ENCODE peak calls at places on chromosomes 6 and 20, in seven cellular contexts. V, H, K, L, B, S and M are unnamed samples.

GRCh38 chr6:32852018-32852843 is 1.3 kb downstream of the TAP1 start:
- DNase-seq in K (peak; percentile 55), L (no peak), H (peak; percentile 89), V (peak; percentile 40), B (no peak), S (no peak), M (peak; percentile 15)

GRCh38 chr20:50625986-50626677 is 65.2 kb downstream of the RIPOR3 start:
- DNase-seq in B (no peak), H (no peak), L (no peak), K (peak; percentile 66), S (peak; percentile 67), V (peak; percentile 73), M (peak; percentile 45)

GRCh38 chr6:168134399-168135201 is 55.6 kb upstream of the FRMD1 start:
- DNase-seq in B (no peak), K (no peak), S (no peak), V (no peak), L (no peak), H (peak; percentile 60), M (no peak)

GRCh38 chr6:34575326-34575725 is 19.2 kb upstream of the SPDEF start:
- DNase-seq in S (no peak), V (no peak), H (no peak), B (no peak), K (no peak), L (no peak), M (no peak)

GRCh38 chr6:137231895-137232294 is 12.7 kb upstream of the IFNGR1 start:
- DNase-seq in L (no peak), B (no peak), V (no peak), K (no peak), H (no peak), S (no peak), M (no peak)

GRCh38 chr6:31822038-31822821 is 5.3 kb upstream of the HSPA1B start:
- DNase-seq in S (peak; percentile 91), B (peak; percentile 85), V (peak; percentile 90), K (peak; percentile 94), H (peak; percentile 87), L (no peak), M (peak; percentile 94)

GRCh38 chr20:50904067-50904570 is 27.1 kb downstream of the ADNP start:
- DNase-seq in B (no peak), S (no peak), V (no peak), L (no peak), H (no peak), K (no peak), M (no peak)

GRCh38 chr6:165615629-165616028 is 47.4 kb downstream of the PDE10A start:
- DNase-seq in V (no peak), B (no peak), H (no peak), K (peak; percentile 21), L (no peak), S (peak; percentile 95), M (no peak)

GRCh38 chr6:20817806-20818320 is 283.6 kb downstream of the CDKAL1 start:
- DNase-seq in L (no peak), K (no peak), S (peak; percentile 33), V (no peak), H (no peak), B (no peak), M (peak; percentile 34)

DNA sequence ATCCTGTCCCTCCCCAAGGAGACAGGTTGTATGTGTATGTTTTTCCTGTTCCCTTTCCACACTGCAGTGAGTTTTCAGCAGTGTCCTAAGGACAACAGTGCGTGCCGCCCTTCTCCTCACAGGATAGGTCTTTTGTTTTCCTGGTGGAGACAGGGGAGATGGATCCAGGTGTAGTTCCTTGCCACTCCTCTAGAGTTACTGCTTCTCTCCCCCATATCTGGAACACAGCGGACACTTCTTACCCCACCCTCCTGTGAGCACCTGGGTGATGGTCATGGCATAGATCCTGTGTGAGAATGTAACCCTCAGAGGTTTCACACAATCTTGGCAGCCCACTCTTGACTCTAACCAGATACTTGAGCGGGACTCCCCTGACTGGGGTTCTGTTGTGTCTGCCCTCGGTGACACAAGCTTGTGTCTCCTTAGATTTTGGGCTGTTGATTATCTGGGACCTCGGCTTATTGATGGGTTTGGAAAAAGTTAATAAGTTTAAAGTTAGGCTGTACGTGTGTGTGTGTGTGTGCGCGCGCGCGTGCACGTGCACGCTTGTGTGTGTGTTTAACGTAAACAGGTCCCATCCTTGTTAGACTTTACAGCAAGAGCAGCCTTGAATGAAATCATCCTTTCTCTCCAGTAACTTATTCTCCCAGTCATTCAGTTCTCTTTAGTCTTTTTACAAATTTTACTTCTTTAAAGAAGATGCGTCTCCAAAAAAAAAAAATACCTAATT is 131.3 kb upstream of the EDN1 start:
- DNase-seq in H (no peak), V (no peak), B (no peak), S (no peak), K (no peak), L (no peak), M (no peak)
- TF ChIP-seq CTCF in H (no peak), V (no peak), B (no peak), S (no peak), K (no peak), L (no peak), M (peak; percentile 23)

GRCh38 chr20:54668271-54669053 is 193.1 kb downstream of the DOK5 start:
- DNase-seq in H (no peak), S (peak; percentile 37), L (no peak), B (no peak), V (no peak), K (no peak), M (peak; percentile 32)
- TF ChIP-seq CTCF in H (peak; percentile 69), S (peak; percentile 78), L (peak; percentile 83), B (no peak), V (no peak), K (no peak), M (peak; percentile 54)

GRCh38 chr6:48912503-48912902 is 550.5 kb downstream of the MMUT start:
- DNase-seq in K (no peak), B (no peak), S (no peak), H (no peak), L (no peak), V (no peak), M (no peak)

GRCh38 chr6:48916523-48917050 is 546.5 kb downstream of the MMUT start:
- DNase-seq in L (no peak), V (no peak), B (no peak), H (no peak), K (no peak), S (no peak), M (no peak)

GRCh38 chr6:48917233-48917632 is 545.8 kb downstream of the MMUT start:
- DNase-seq in H (no peak), K (no peak), B (no peak), L (no peak), S (no peak), V (no peak), M (no peak)

GRCh38 chr6:48919555-48919954 is 543.5 kb downstream of the MMUT start:
- DNase-seq in S (no peak), B (no peak), L (no peak), H (no peak), K (no peak), V (no peak), M (no peak)

GRCh38 chr6:48915591-48915990 is 547.5 kb downstream of the MMUT start:
- DNase-seq in S (no peak), L (no peak), V (no peak), H (no peak), K (no peak), B (no peak), M (no peak)
- TF ChIP-seq CTCF in S (peak; percentile 17), L (no peak), V (no peak), H (no peak), K (no peak), B (no peak), M (no peak)

GRCh38 chr6:53630533-53631269 is 34.9 kb downstream of the KLHL31 start:
- DNase-seq in S (no peak), B (no peak), K (no peak), V (no peak), L (no peak), H (no peak), M (no peak)

GRCh38 chr6:53628354-53629119 is 37.0 kb downstream of the KLHL31 start:
- DNase-seq in H (no peak), S (peak; percentile 44), L (no peak), V (no peak), B (no peak), K (peak; percentile 73), M (peak; percentile 91)

GRCh38 chr6:53627391-53628218 is 38.0 kb downstream of the KLHL31 start:
- DNase-seq in H (no peak), S (no peak), V (no peak), L (no peak), K (no peak), B (no peak), M (peak; percentile 66)

GRCh38 chr6:53629120-53629477 is 36.5 kb downstream of the KLHL31 start:
- DNase-seq in B (no peak), H (no peak), S (no peak), V (no peak), L (no peak), K (peak; percentile 36), M (no peak)

DNA sequence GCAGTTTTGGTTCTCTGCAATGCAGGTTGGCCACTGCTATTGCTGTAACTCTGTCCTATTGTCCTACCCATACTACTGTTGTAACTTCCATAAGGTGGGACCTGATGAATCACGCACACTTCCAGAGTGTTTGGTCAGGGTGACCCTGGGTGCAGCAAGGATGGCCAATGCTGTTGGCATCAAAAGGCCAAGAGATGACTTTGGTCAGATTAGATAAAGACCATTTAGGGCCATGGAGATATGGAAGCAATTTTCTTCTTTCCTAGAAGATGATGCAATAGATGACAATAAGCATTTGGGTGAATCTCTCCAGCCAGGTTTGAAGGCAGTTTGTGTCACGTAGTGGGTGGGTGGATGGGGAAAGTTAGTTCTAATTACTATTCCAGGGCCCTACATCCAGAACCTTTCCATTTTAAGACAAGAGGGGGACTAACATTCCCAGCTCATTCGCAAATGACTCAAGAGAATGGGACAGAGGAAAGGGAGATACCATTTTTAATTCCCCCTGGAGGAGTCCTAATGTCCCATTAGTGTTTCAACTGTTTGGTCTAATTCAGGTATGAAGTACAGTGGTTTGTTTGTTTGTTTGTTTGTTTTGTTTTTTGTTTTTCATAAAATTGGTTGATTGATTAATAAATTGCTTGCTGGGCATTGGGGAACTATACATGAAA is 35.6 kb downstream of the KLHL31 start:
- DNase-seq in S (no peak), L (no peak), K (no peak), B (no peak), H (no peak), V (no peak), M (no peak)
- TF ChIP-seq CTCF in S (no peak), L (no peak), K (no peak), B (no peak), H (no peak), V (no peak), M (no peak)

GRCh38 chr6:69232506-69233194 is 564.2 kb downstream of the LMBRD1 start:
- DNase-seq in H (peak; percentile 77), K (peak; percentile 21), V (peak; percentile 44), S (peak; percentile 70), L (peak; percentile 16), B (peak; percentile 70), M (peak; percentile 62)
- TF ChIP-seq CTCF in H (no peak), K (no peak), V (no peak), S (no peak), L (no peak), B (no peak), M (no peak)

DNA sequence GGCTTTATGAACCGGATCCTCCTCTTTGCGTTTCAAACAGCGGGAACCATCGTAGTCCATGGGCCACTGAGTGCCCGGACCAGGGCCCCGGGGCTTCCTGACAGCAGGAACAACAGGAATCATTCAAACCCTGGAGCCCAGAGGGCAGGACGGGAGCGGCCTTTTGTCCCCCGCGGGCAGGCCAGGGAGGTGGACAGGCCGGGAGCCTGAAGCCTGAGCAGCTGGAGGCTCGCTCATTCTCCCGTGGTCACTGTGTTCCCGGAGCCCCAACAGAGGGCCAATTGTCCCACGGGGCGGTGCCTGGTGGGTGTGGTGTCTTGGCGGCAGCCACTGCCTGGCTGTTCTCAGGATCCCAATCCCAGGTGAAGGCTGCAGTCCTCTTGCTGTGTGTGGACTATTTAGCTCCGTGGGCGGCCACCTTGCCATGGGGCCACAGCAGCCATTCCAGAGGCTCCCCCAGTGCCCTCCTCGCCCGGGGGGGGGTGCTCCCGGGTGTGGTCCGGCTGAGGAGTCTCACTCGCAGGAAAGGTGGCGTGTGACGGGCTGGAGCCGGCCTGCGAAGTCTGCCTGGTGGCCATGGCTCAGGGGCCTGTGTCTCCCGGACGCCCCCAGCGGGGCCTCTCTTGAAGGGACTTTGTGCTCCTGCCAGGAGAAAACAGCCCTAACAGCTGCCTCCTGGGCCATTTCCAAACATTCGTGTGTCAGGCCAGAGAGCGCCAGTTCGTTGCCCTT is 77.2 kb upstream of the BHLHE23 start:
- DNase-seq in H (peak; percentile 67), V (no peak), K (no peak), B (no peak), L (no peak), S (no peak), M (no peak)
- TF ChIP-seq CTCF in H (no peak), V (no peak), K (no peak), B (no peak), L (no peak), S (no peak), M (no peak)